ENCODE peak calls at places on chromosomes 1 and 21, in four cellular contexts. One of them, this sample, is unnamed.

GRCh38 chr1:119747451-119747850 is 21.3 kb downstream of the HMGCS2 start:
- DNase-seq in GM12891: no peak
- DNase-seq in adrenal gland: no peak
- DNase-seq in tibial nerve: no peak
- DNase-seq in this sample: no peak

GRCh38 chr1:167722152-167722869 is 529 bp downstream of the MPZL1 start:
- DNase-seq in GM12891: no peak
- DNase-seq in adrenal gland: peak
- DNase-seq in tibial nerve: no peak
- DNase-seq in this sample: peak

GRCh38 chr1:100354971-100355394 is 2.7 kb downstream of the CDC14A start:
- DNase-seq in GM12891: no peak
- DNase-seq in adrenal gland: no peak
- DNase-seq in tibial nerve: no peak
- DNase-seq in this sample: no peak

GRCh38 chr1:165162671-165163241 is 193.8 kb downstream of the LMX1A start:
- DNase-seq in GM12891: no peak
- DNase-seq in adrenal gland: peak
- DNase-seq in tibial nerve: peak
- DNase-seq in this sample: no peak

GRCh38 chr1:201335901-201336300 is 41.6 kb downstream of the TNNT2 start:
- DNase-seq in GM12891: no peak
- DNase-seq in adrenal gland: no peak
- DNase-seq in tibial nerve: no peak
- DNase-seq in this sample: no peak

GRCh38 chr1:156550346-156550745 is 22.0 kb downstream of the IQGAP3 start:
- DNase-seq in GM12891: no peak
- DNase-seq in adrenal gland: no peak
- DNase-seq in tibial nerve: no peak
- DNase-seq in this sample: no peak

GRCh38 chr1:235073331-235073967 is 55.2 kb downstream of the TOMM20 start:
- DNase-seq in GM12891: no peak
- DNase-seq in adrenal gland: no peak
- DNase-seq in tibial nerve: no peak
- DNase-seq in this sample: no peak

GRCh38 chr1:29124366-29125236 is 898 bp upstream of the TMEM200B start:
- DNase-seq in GM12891: peak
- DNase-seq in adrenal gland: peak
- DNase-seq in tibial nerve: peak
- DNase-seq in this sample: peak

GRCh38 chr1:57024855-57025254 is 59.0 kb upstream of the C8B start:
- DNase-seq in GM12891: no peak
- DNase-seq in adrenal gland: no peak
- DNase-seq in tibial nerve: no peak
- DNase-seq in this sample: no peak

GRCh38 chr1:114979278-114979891 is 50.2 kb upstream of the TSHB start:
- DNase-seq in GM12891: no peak
- DNase-seq in adrenal gland: peak
- DNase-seq in tibial nerve: peak
- DNase-seq in this sample: peak

GRCh38 chr1:112992780-112993179 is 36.8 kb upstream of the SLC16A1 start:
- DNase-seq in GM12891: no peak
- DNase-seq in adrenal gland: no peak
- DNase-seq in tibial nerve: no peak
- DNase-seq in this sample: no peak
- TF ChIP-seq POLR2A in GM12891: no peak
- TF ChIP-seq POLR2A in adrenal gland: no peak
- TF ChIP-seq POLR2A in tibial nerve: no peak
- TF ChIP-seq POLR2A in this sample: no peak

GRCh38 chr1:33348194-33348593 is 27.3 kb upstream of the A3GALT2 start:
- DNase-seq in GM12891: no peak
- DNase-seq in adrenal gland: no peak
- DNase-seq in tibial nerve: no peak
- DNase-seq in this sample: no peak

GRCh38 chr1:33349081-33349759 is 28.3 kb upstream of the A3GALT2 start:
- DNase-seq in GM12891: peak
- DNase-seq in adrenal gland: peak
- DNase-seq in tibial nerve: no peak
- DNase-seq in this sample: peak

GRCh38 chr1:33347650-33347992 is 26.7 kb upstream of the A3GALT2 start:
- DNase-seq in GM12891: no peak
- DNase-seq in adrenal gland: peak
- DNase-seq in tibial nerve: no peak
- DNase-seq in this sample: peak

GRCh38 chr1:33348676-33349080 is 27.8 kb upstream of the A3GALT2 start:
- DNase-seq in GM12891: no peak
- DNase-seq in adrenal gland: no peak
- DNase-seq in tibial nerve: no peak
- DNase-seq in this sample: peak

GRCh38 chr1:33346921-33347649 is 26.2 kb upstream of the A3GALT2 start:
- DNase-seq in GM12891: no peak
- DNase-seq in adrenal gland: peak
- DNase-seq in tibial nerve: no peak
- DNase-seq in this sample: no peak
- TF ChIP-seq POLR2A in GM12891: no peak
- TF ChIP-seq POLR2A in adrenal gland: peak
- TF ChIP-seq POLR2A in tibial nerve: peak
- TF ChIP-seq POLR2A in this sample: no peak

DNA sequence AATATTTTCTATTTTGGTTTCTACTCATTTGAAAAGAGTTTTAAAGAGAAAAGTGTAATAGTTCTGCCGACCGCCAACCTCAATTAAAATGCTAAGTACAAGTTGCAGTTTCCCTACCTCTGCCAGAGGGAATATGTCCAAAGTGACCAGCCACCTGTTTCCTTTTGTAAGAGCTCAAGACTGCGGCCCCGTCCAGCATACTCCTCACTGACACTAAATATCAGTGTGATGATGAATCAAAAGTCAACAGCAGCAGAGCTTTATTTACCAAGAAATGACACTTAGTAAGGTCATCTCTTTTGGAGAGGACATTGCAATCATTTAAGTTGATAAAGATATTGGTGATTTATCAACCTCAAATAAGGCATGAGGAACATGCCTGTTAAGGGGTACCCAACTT is 57.4 kb upstream of the NRIP1 start:
- DNase-seq in GM12891: no peak
- DNase-seq in adrenal gland: no peak
- DNase-seq in tibial nerve: no peak
- DNase-seq in this sample: no peak
- TF ChIP-seq POLR2A in GM12891: no peak
- TF ChIP-seq POLR2A in adrenal gland: peak
- TF ChIP-seq POLR2A in tibial nerve: no peak
- TF ChIP-seq POLR2A in this sample: no peak

DNA sequence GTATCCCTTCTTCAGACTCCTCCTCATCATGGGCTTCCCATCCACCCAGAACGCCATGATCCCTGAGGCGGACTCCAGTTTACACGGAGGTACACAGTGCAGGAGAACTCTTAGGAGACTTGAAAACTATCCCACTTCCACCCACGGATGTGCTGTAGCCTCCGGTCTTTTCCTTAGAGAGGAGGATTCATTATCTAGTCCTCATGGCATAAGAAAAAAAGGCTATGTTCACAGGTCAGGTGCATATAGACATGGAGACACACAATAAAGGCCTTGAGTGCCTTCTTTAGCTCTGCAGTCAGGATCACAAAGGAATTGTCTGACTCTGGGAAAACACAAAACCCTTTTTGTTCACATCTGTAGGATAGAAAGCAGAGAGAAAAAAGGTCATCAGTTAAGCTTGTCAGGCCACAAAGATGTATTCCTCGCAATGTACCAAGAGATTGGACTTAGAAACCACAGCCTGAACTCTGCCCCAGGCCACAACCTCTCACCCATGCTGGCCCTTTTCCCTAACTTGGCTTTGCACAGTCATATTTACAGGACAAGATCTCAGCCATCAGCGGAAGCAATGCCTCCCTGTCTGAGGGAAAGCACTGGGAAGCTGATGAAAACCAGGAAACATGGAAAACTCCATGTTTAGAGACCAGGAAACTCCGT is 9.0 kb downstream of the CRP start:
- DNase-seq in GM12891: no peak
- DNase-seq in adrenal gland: no peak
- DNase-seq in tibial nerve: no peak
- DNase-seq in this sample: no peak
- TF ChIP-seq POLR2A in GM12891: no peak
- TF ChIP-seq POLR2A in adrenal gland: no peak
- TF ChIP-seq POLR2A in tibial nerve: no peak
- TF ChIP-seq POLR2A in this sample: no peak

DNA sequence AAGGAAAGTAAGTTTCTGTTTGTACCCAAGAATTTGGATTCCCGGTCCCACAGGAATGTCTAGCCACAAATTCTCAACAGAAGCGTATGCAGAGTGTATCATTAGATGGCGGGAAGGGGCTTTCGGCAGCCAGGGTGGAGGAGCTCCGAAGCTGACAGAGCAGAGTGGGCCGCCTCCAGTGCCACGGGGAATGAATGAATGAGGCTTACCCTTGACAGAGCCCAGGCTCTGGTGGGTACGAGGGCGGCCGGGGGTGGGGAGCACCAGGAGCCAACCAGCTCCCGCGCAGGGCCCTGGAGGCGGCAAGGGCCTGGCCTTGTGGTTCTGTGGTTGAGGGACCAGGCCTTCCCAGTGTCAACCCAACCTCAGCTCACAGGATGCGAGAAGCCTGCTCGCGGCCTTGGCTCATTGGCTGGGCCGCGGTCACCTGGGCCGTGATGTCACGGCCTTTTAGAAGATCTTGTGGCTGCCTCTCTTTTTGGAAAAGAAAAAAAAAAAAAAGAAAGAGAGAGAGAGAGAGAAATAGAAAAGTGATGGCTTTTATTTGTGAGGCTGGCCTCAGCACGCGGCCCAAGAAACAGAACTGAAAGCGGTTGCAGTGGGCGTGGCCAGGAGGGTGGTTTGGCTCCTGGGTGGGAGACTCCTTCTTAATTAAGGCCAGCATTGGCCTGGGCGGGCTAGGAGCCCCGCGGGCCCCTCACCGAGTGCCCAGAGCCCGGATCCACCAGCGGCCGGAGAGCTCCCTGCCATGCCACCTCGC is 34.9 kb upstream of the RUNX3 start:
- DNase-seq in GM12891: peak
- DNase-seq in adrenal gland: no peak
- DNase-seq in tibial nerve: no peak
- DNase-seq in this sample: no peak
- TF ChIP-seq POLR2A in GM12891: peak
- TF ChIP-seq POLR2A in adrenal gland: no peak
- TF ChIP-seq POLR2A in tibial nerve: no peak
- TF ChIP-seq POLR2A in this sample: no peak

DNA sequence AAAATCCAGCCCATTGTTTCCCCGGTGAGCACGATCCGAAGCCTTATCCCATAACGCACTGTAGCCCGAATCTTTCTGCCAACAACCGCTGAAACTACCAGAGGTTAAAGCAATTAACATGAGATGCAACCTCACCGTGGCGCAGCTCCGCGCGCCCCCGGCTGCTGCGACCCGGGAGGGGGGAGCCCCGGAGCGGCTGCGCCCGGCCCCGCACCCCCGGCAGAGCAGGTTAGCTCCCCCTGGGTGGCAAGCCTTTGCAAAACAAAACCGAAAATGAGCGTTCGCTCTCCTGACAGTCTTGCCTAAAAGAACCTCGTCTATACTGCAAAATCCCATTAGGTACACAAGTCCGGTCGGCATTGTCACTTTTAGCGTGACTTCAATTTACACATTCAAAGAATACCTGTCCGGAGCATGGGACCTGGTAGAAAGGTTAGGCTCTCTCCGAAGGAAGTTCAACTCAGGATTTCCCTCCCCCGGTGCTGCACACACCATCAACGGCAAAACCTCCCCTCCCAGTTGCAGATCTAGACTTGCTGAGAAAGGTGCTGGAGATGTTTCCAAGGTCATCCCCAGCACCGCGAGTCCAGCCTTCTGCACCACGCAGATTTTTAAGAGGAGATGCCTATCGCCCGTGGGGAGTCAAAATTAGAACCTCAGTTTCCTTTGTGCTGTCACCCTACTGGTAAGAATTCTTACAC is 107.5 kb downstream of the ZNF281 start:
- DNase-seq in GM12891: no peak
- DNase-seq in adrenal gland: no peak
- DNase-seq in tibial nerve: no peak
- DNase-seq in this sample: peak
- TF ChIP-seq POLR2A in GM12891: no peak
- TF ChIP-seq POLR2A in adrenal gland: no peak
- TF ChIP-seq POLR2A in tibial nerve: no peak
- TF ChIP-seq POLR2A in this sample: peak

This sample was measured in erythroblast.